ENCODE peak calls at places on chromosomes 4 and X, in four cellular contexts. M, S, Q and H are unnamed samples.

GRCh38 chr4:26325191-26325590 is 4.4 kb downstream of the RBPJ start:
- DNase-seq in M (no peak), S (no peak), Q (no peak), H (no peak)

GRCh38 chrX:123846598-123847038 is 13.2 kb upstream of the XIAP start:
- DNase-seq in M (no peak), S (no peak), Q (no peak), H (no peak)

GRCh38 chr4:83297548-83298260 is 13.1 kb upstream of the COQ2 start:
- DNase-seq in M (no peak), S (no peak), Q (no peak), H (no peak)

GRCh38 chrX:44459501-44459900 is 83.2 kb downstream of the FUNDC1 start:
- DNase-seq in M (no peak), S (no peak), Q (no peak), H (no peak)

GRCh38 chr4:136489101-136489500 is 1043.2 kb downstream of the PCDH18 start:
- DNase-seq in M (no peak), S (no peak), Q (no peak), H (no peak)

GRCh38 chrX:148928803-148929202 is 428.4 kb downstream of the AFF2 start:
- DNase-seq in M (no peak), S (no peak), Q (no peak), H (no peak)

GRCh38 chrX:107894038-107894437 is 68.4 kb downstream of the MID2 start:
- DNase-seq in M (no peak), S (peak; percentile 3), Q (no peak), H (peak; percentile 11)

GRCh38 chr4:71187399-71188196 is 151.2 kb upstream of the SLC4A4 start:
- DNase-seq in M (no peak), S (no peak), Q (peak; percentile 23), H (peak; percentile 14)

GRCh38 chrX:10239611-10240064 is 82.9 kb downstream of the CLCN4 start:
- DNase-seq in M (no peak), S (no peak), Q (no peak), H (no peak)

GRCh38 chr4:157751631-157752030 is 421.2 kb downstream of the GASK1B start:
- DNase-seq in M (no peak), S (no peak), Q (no peak), H (no peak)

GRCh38 chr4:139171878-139172691 is 4.9 kb downstream of the ELF2 start:
- DNase-seq in M (no peak), S (no peak), Q (no peak), H (no peak)

GRCh38 chrX:151694661-151695582 is at the start of gene PRRG3:
- DNase-seq in M (no peak), S (no peak), Q (no peak), H (no peak)
- H3K27ac ChIP-seq in M (peak within 1 kb of the TSS; percentile 69), S (no peak within 1 kb of the TSS), Q (peak within 1 kb of the TSS; percentile 19), H (no peak within 1 kb of the TSS)

GRCh38 chr4:155961575-155961974 is 7.9 kb upstream of the CTSO start:
- DNase-seq in M (no peak), S (no peak), Q (no peak), H (no peak)
- H3K27ac ChIP-seq in M (no peak overlapping the region), S (no peak overlapping the region), Q (no peak overlapping the region), H (no peak overlapping the region)

GRCh38 chr4:143762511-143762910 is 62.0 kb upstream of the FREM3 start:
- DNase-seq in M (no peak), S (no peak), Q (no peak), H (no peak)

GRCh38 chr4:143771269-143771668 is 70.8 kb upstream of the FREM3 start:
- DNase-seq in M (no peak), S (no peak), Q (no peak), H (no peak)

GRCh38 chr4:143763587-143763986 is 63.1 kb upstream of the FREM3 start:
- DNase-seq in M (no peak), S (no peak), Q (no peak), H (no peak)

DNA sequence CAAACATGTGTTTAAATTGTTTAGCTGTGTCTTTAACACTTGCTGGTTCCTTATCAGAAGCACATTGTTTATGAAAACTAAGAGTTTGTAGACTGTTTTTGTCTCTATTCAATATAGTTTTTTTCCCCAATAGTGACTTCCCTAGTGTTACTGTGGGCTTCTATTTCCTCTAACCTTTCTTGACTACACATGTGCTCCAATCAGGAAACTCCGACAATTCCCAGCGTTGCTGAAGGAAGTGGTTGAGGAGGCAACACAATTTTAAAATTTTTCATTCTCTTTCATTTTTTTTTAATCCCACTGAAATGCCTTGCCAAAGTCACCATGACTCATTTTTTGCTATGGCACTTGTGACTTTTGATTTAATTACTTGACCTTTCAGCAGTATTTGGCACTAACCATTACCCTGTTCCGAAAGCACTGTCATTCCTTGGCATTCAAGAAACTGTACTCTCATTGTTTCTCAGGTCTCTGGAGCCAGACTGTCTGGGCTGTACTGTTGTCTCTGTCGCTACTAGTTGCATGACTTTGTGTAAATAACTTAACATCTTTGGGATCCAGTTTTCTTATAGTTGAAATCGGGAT is 67.6 kb upstream of the FREM3 start:
- DNase-seq in M (no peak), S (no peak), Q (no peak), H (no peak)
- H3K27ac ChIP-seq in M (no peak overlapping the region), S (no peak overlapping the region), Q (peak overlapping the region; percentile 40), H (no peak overlapping the region)

DNA sequence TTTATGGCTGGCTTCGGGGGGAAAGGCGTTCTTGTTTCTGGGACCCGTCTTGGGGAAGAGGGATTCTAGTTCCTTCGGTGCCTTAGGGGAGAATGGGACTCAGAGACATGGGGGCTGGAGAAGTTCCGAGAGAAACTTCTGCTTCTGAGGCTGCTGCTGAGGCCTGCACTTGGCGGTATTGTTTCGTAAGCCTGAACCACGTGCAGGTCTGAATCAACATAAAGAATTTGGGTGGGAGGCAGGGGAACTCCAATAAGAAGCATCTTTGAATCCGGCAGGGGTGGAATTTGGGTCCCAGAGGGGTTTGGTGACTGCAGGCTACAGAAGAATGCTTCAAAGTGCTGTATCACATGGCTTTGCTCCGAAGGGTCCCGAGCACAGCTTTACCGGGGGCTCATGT is 15.1 kb downstream of the XG start:
- DNase-seq in M (no peak), S (no peak), Q (no peak), H (no peak)
- H3K27ac ChIP-seq in M (peak overlapping the region; percentile 48), S (no peak overlapping the region), Q (no peak overlapping the region), H (no peak overlapping the region)

GRCh38 chrX:103628386-103629290 is at the start of gene TCEAL1:
- DNase-seq in M (peak; percentile 56), S (peak; percentile 33), Q (peak; percentile 47), H (peak; percentile 20)
- H3K27ac ChIP-seq in M (peak within 1 kb of the TSS; percentile 96), S (peak within 1 kb of the TSS; percentile 55), Q (peak within 1 kb of the TSS; percentile 95), H (peak within 1 kb of the TSS; percentile 95)

GRCh38 chr4:123411514-123411913 is 14.9 kb downstream of the SPRY1 start:
- DNase-seq in M (no peak), S (no peak), Q (no peak), H (no peak)
- H3K27ac ChIP-seq in M (no peak overlapping the region), S (no peak overlapping the region), Q (peak overlapping the region; percentile 21), H (no peak overlapping the region)

DNA sequence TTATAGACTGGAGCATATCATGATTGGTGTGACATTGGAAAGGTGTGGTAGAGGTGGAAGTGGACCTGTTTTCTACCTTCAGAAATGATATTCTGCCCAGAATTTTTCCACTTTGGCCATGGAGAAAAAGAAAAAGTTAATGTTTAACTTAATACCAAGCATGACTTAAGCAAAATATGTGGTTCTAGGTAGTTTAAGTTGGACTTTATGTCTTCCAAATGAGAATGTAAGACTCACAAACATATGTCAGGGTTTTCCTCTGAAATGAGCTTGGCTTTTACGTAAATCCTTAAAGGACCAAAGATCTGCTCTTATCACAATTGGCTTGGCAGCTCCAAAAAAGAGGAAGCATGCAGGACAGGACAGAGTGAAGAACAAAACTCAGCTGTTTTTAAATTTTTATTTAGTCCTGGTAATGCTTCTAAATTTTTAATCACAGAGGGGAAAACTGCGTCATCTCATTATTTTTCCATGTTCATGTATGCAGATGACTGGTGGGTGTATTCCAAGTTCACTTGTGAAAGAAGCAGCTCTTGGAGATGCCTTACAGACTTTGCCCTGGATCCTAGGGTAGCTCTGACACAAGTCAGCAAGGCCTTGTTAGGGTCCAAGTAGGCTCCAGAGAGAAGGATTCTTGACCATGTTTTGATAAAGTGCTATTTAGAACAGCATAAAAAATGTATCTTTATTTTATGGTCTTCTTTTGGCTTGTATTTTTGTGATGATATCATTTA is 98.2 kb downstream of the ANK2 start:
- DNase-seq in M (no peak), S (no peak), Q (no peak), H (no peak)
- H3K27ac ChIP-seq in M (peak overlapping the region; percentile 74), S (no peak overlapping the region), Q (peak overlapping the region; percentile 90), H (no peak overlapping the region)

GRCh38 chr4:103091601-103092223 is 7.9 kb downstream of the BDH2 start:
- DNase-seq in M (no peak), S (peak; percentile 21), Q (no peak), H (peak; percentile 50)

GRCh38 chr4:103092245-103092644 is 7.4 kb downstream of the BDH2 start:
- DNase-seq in M (no peak), S (no peak), Q (no peak), H (no peak)

GRCh38 chr4:103085555-103086196 is 9.1 kb upstream of the SLC9B2 start:
- DNase-seq in M (no peak), S (no peak), Q (no peak), H (no peak)

DNA sequence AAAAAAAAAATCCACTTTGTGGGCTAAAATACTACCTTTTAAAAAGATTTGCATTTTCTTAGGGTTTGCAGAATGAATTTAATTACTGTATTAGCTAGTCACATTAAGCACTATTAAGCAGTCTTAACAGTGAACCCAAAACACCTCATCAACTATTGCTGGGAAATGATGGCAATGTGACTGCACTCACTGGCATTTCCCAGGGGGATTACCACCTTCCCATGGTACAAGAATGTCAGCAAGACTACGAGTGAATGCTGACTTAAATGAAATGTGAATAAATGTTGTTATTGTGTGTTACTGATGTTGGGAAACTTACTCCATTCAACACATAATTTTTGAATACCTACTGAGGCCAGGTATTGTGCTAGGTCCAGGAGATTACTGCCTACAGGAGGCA is 10.0 kb upstream of the SLC9B2 start:
- DNase-seq in M (no peak), S (no peak), Q (no peak), H (no peak)
- H3K27ac ChIP-seq in M (no peak overlapping the region), S (no peak overlapping the region), Q (no peak overlapping the region), H (no peak overlapping the region)